ENCODE peak calls at places on chromosomes 5 and 9, in eight cellular contexts. E is neural crest cell; N is tibial nerve; Q is A172; D is Calu3; B is NCI-H226; K is activated T-cell treated with anti-CD3 and anti-CD28 coated beads, Interleukin-2, amount 50 U/mL, for 72 hours; T is HT-29. S is an unnamed sample.

GRCh38 chr5:14628346-14628745 is 36.2 kb upstream of the OTULIN start:
- DNase-seq in E (peak), N (no peak), Q (peak), D (peak), B (peak), K (peak), T (peak), S (peak)

GRCh38 chr9:125890793-125891192 is 143.6 kb downstream of the PBX3 start:
- DNase-seq in E (no peak), N (no peak), Q (no peak), D (no peak), B (no peak), K (no peak), T (no peak), S (no peak)

GRCh38 chr5:139383275-139383992 is at the start of gene SLC23A1:
- DNase-seq in E (no peak), N (no peak), Q (no peak), D (peak), B (no peak), K (no peak), T (peak), S (peak)

GRCh38 chr5:134247411-134247810 is 21.5 kb upstream of the PPP2CA start:
- DNase-seq in E (no peak), N (no peak), Q (peak), D (no peak), B (peak), K (no peak), T (peak), S (no peak)

GRCh38 chr9:135939351-135940265 is 21.6 kb downstream of the UBAC1 start:
- DNase-seq in E (no peak), N (no peak), Q (no peak), D (no peak), B (no peak), K (peak), T (no peak), S (no peak)

GRCh38 chr9:70601000-70601929 is 186.8 kb upstream of the KLF9 start:
- DNase-seq in E (no peak), N (peak), Q (peak), D (peak), B (peak), K (no peak), T (no peak), S (peak)

GRCh38 chr5:33379757-33380156 is 61.0 kb upstream of the TARS1 start:
- DNase-seq in E (no peak), N (no peak), Q (peak), D (no peak), B (no peak), K (peak), T (no peak), S (no peak)

GRCh38 chr5:6389397-6389796 is 11.1 kb upstream of the MED10 start:
- DNase-seq in E (no peak), N (no peak), Q (no peak), D (no peak), B (no peak), K (no peak), T (no peak), S (no peak)

GRCh38 chr5:88683506-88684135 is 199.4 kb downstream of the MEF2C start:
- DNase-seq in E (no peak), N (no peak), Q (no peak), D (no peak), B (no peak), K (no peak), T (no peak), S (no peak)

GRCh38 chr5:157836121-157836753 is 22.7 kb downstream of the CLINT1 start:
- DNase-seq in E (no peak), N (no peak), Q (no peak), D (no peak), B (no peak), K (no peak), T (no peak), S (no peak)

GRCh38 chr9:134403292-134403681 is 77.0 kb downstream of the RXRA start:
- DNase-seq in E (no peak), N (no peak), Q (peak), D (no peak), B (no peak), K (no peak), T (no peak), S (no peak)

GRCh38 chr9:70081120-70081495 is 37.5 kb downstream of the MAMDC2 start:
- DNase-seq in E (no peak), N (no peak), Q (peak), D (no peak), B (peak), K (no peak), T (peak), S (no peak)

GRCh38 chr5:127040779-127041520 is 10.6 kb upstream of the MARCHF3 start:
- DNase-seq in E (no peak), N (no peak), Q (peak), D (peak), B (peak), K (no peak), T (peak), S (peak)

GRCh38 chr9:72509635-72510034 is 11.8 kb upstream of the TMC1 start:
- DNase-seq in E (no peak), N (no peak), Q (peak), D (no peak), B (peak), K (no peak), T (no peak), S (no peak)

GRCh38 chr5:150618588-150619281 is 21.7 kb upstream of the SYNPO start:
- DNase-seq in E (no peak), N (no peak), Q (no peak), D (no peak), B (no peak), K (no peak), T (no peak), S (no peak)

GRCh38 chr5:107669543-107670027 is 1.2 kb downstream of the EFNA5 start:
- DNase-seq in E (peak), N (no peak), Q (peak), D (peak), B (peak), K (no peak), T (peak), S (peak)

GRCh38 chr5:38319486-38319885 is 61.1 kb downstream of the EGFLAM start:
- DNase-seq in E (no peak), N (no peak), Q (peak), D (no peak), B (peak), K (no peak), T (no peak), S (no peak)

GRCh38 chr5:120806132-120806531 is 342.0 kb downstream of the PRR16 start:
- DNase-seq in E (no peak), N (no peak), Q (no peak), D (no peak), B (no peak), K (no peak), T (no peak), S (no peak)

GRCh38 chr5:63247651-63248050 is 669.0 kb downstream of the LRRC70 start:
- DNase-seq in E (no peak), N (no peak), Q (no peak), D (no peak), B (no peak), K (no peak), T (no peak), S (no peak)

GRCh38 chr5:80941496-80941895 is 18.7 kb upstream of the RASGRF2 start:
- DNase-seq in E (no peak), N (no peak), Q (no peak), D (no peak), B (peak), K (no peak), T (peak), S (no peak)

GRCh38 chr9:113580041-113580953 is 116.8 kb downstream of the RGS3 start:
- DNase-seq in E (no peak), N (peak), Q (peak), D (peak), B (peak), K (peak), T (peak), S (peak)

GRCh38 chr5:151461312-151461711 is 13.9 kb downstream of the SLC36A1 start:
- DNase-seq in E (no peak), N (no peak), Q (no peak), D (no peak), B (no peak), K (no peak), T (no peak), S (no peak)

GRCh38 chr9:22529426-22530199 is 83.0 kb downstream of the DMRTA1 start:
- DNase-seq in E (no peak), N (no peak), Q (peak), D (no peak), B (peak), K (no peak), T (no peak), S (no peak)

GRCh38 chr5:173808079-173808808 is 79.9 kb upstream of the CPEB4 start:
- DNase-seq in E (no peak), N (no peak), Q (no peak), D (no peak), B (no peak), K (no peak), T (no peak), S (no peak)

GRCh38 chr5:13580058-13580457 is 364.4 kb downstream of the DNAH5 start:
- DNase-seq in E (no peak), N (no peak), Q (no peak), D (no peak), B (no peak), K (no peak), T (no peak), S (peak)

GRCh38 chr9:133237271-133237731 is 28.3 kb upstream of the OBP2B start:
- DNase-seq in E (no peak), N (no peak), Q (no peak), D (no peak), B (no peak), K (no peak), T (no peak), S (no peak)

GRCh38 chr5:143874312-143874711 is 62.4 kb downstream of the HMHB1 start:
- DNase-seq in E (no peak), N (no peak), Q (peak), D (no peak), B (no peak), K (no peak), T (no peak), S (no peak)

GRCh38 chr9:123373941-123374340 is 17.9 kb downstream of the CRB2 start:
- DNase-seq in E (peak), N (no peak), Q (no peak), D (no peak), B (no peak), K (no peak), T (no peak), S (no peak)

GRCh38 chr5:149901511-149901910 is 43.1 kb downstream of the PDE6A start:
- DNase-seq in E (no peak), N (no peak), Q (no peak), D (no peak), B (no peak), K (no peak), T (no peak), S (no peak)

GRCh38 chr9:14362175-14362574 is 48.2 kb upstream of the NFIB start:
- DNase-seq in E (no peak), N (no peak), Q (no peak), D (no peak), B (no peak), K (no peak), T (no peak), S (no peak)

GRCh38 chr5:154345255-154345952 is 100.4 kb upstream of the SAP30L start:
- DNase-seq in E (no peak), N (no peak), Q (no peak), D (no peak), B (no peak), K (no peak), T (no peak), S (no peak)

GRCh38 chr9:129486496-129487306 is 134.2 kb downstream of the C9orf50 start:
- DNase-seq in E (no peak), N (peak), Q (no peak), D (peak), B (peak), K (no peak), T (no peak), S (no peak)

GRCh38 chr5:177982072-177982727 is 13.8 kb downstream of the PROP1 start:
- DNase-seq in E (no peak), N (no peak), Q (no peak), D (peak), B (no peak), K (peak), T (peak), S (no peak)

GRCh38 chr5:3025392-3025791 is 273.9 kb upstream of the IRX2 start:
- DNase-seq in E (no peak), N (no peak), Q (no peak), D (no peak), B (no peak), K (no peak), T (no peak), S (no peak)

GRCh38 chr5:143235423-143235822 is 168.1 kb downstream of the NR3C1 start:
- DNase-seq in E (no peak), N (no peak), Q (no peak), D (no peak), B (no peak), K (no peak), T (no peak), S (no peak)

GRCh38 chr9:38338359-38339014 is 54.0 kb upstream of the ALDH1B1 start:
- DNase-seq in E (no peak), N (no peak), Q (no peak), D (no peak), B (no peak), K (no peak), T (no peak), S (no peak)

GRCh38 chr9:83688921-83689320 is 18.8 kb downstream of the UBQLN1 start:
- DNase-seq in E (no peak), N (no peak), Q (no peak), D (no peak), B (no peak), K (no peak), T (no peak), S (no peak)

S was measured in small intestine.